ENCODE peak calls at places on chromosomes 2 and 18, in seven cellular contexts. One of them, this sample, is unnamed.
A peak's percentile ranks its signal among the peaks of the same experiment; 100 is the strongest.

GRCh38 chr2:121650554-121650930 is 1.3 kb upstream of the CLASP1 start:
- DNase-seq in Panc1: no peak
- DNase-seq in mammary epithelial cell: peak; percentile 20
- DNase-seq in H1: no peak
- DNase-seq in suprapubic skin: no peak
- DNase-seq in vagina: no peak
- DNase-seq in HCT116: no peak
- DNase-seq in this sample: no peak

GRCh38 chr2:191217580-191217979 is 27.6 kb upstream of the MYO1B start:
- DNase-seq in vagina: no peak
- DNase-seq in Panc1: no peak
- DNase-seq in H1: no peak
- DNase-seq in mammary epithelial cell: peak; percentile 82
- DNase-seq in HCT116: no peak
- DNase-seq in suprapubic skin: no peak
- DNase-seq in this sample: no peak

GRCh38 chr2:182592691-182593393 is 123.2 kb upstream of the DNAJC10 start:
- DNase-seq in suprapubic skin: no peak
- DNase-seq in mammary epithelial cell: no peak
- DNase-seq in H1: no peak
- DNase-seq in Panc1: no peak
- DNase-seq in vagina: no peak
- DNase-seq in HCT116: peak; percentile 3
- DNase-seq in this sample: no peak

GRCh38 chr2:235347691-235348090 is 146.2 kb upstream of the AGAP1 start:
- DNase-seq in vagina: no peak
- DNase-seq in H1: no peak
- DNase-seq in mammary epithelial cell: peak; percentile 41
- DNase-seq in HCT116: peak; percentile 74
- DNase-seq in suprapubic skin: no peak
- DNase-seq in Panc1: no peak
- DNase-seq in this sample: no peak

GRCh38 chr18:6366776-6367175 is 47.9 kb downstream of the L3MBTL4 start:
- DNase-seq in HCT116: no peak
- DNase-seq in vagina: no peak
- DNase-seq in suprapubic skin: no peak
- DNase-seq in mammary epithelial cell: no peak
- DNase-seq in H1: no peak
- DNase-seq in Panc1: no peak
- DNase-seq in this sample: no peak

GRCh38 chr2:205700331-205701132 is 18.2 kb downstream of the NRP2 start:
- DNase-seq in HCT116: no peak
- DNase-seq in Panc1: peak; percentile 51
- DNase-seq in suprapubic skin: no peak
- DNase-seq in mammary epithelial cell: peak; percentile 48
- DNase-seq in vagina: no peak
- DNase-seq in H1: no peak
- DNase-seq in this sample: no peak

GRCh38 chr2:165376571-165376975 is 92.9 kb upstream of the CSRNP3 start:
- DNase-seq in suprapubic skin: no peak
- DNase-seq in Panc1: no peak
- DNase-seq in mammary epithelial cell: no peak
- DNase-seq in H1: no peak
- DNase-seq in HCT116: no peak
- DNase-seq in vagina: no peak
- DNase-seq in this sample: no peak

GRCh38 chr18:61893304-61893970 is 630 bp upstream of the RNF152 start:
- DNase-seq in H1: peak; percentile 77
- DNase-seq in HCT116: no peak
- DNase-seq in vagina: no peak
- DNase-seq in Panc1: no peak
- DNase-seq in suprapubic skin: peak; percentile 68
- DNase-seq in mammary epithelial cell: peak; percentile 37
- DNase-seq in this sample: no peak

GRCh38 chr2:175373729-175374128 is 192.2 kb upstream of the ATP5MC3 start:
- DNase-seq in Panc1: no peak
- DNase-seq in HCT116: no peak
- DNase-seq in suprapubic skin: no peak
- DNase-seq in H1: no peak
- DNase-seq in vagina: no peak
- DNase-seq in mammary epithelial cell: no peak
- DNase-seq in this sample: no peak

GRCh38 chr2:119522561-119523110 is 1.6 kb downstream of the SCTR start:
- DNase-seq in Panc1: no peak
- DNase-seq in vagina: no peak
- DNase-seq in H1: no peak
- DNase-seq in suprapubic skin: no peak
- DNase-seq in mammary epithelial cell: no peak
- DNase-seq in HCT116: no peak
- DNase-seq in this sample: no peak

GRCh38 chr2:104841694-104842093 is 12.2 kb upstream of the POU3F3 start:
- DNase-seq in H1: no peak
- DNase-seq in HCT116: no peak
- DNase-seq in Panc1: no peak
- DNase-seq in mammary epithelial cell: no peak
- DNase-seq in vagina: no peak
- DNase-seq in suprapubic skin: no peak
- DNase-seq in this sample: no peak

GRCh38 chr2:66845307-66845706 is 410.4 kb downstream of the MEIS1 start:
- DNase-seq in Panc1: no peak
- DNase-seq in suprapubic skin: no peak
- DNase-seq in mammary epithelial cell: no peak
- DNase-seq in H1: no peak
- DNase-seq in HCT116: no peak
- DNase-seq in vagina: no peak
- DNase-seq in this sample: no peak

GRCh38 chr2:166593403-166593802 is 99.4 kb upstream of the SCN7A start:
- DNase-seq in H1: no peak
- DNase-seq in mammary epithelial cell: peak; percentile 19
- DNase-seq in HCT116: no peak
- DNase-seq in suprapubic skin: no peak
- DNase-seq in Panc1: no peak
- DNase-seq in vagina: no peak
- DNase-seq in this sample: no peak

GRCh38 chr2:239971115-239971514 is 54.0 kb downstream of the NDUFA10 start:
- DNase-seq in vagina: no peak
- DNase-seq in suprapubic skin: no peak
- DNase-seq in H1: no peak
- DNase-seq in HCT116: no peak
- DNase-seq in mammary epithelial cell: no peak
- DNase-seq in Panc1: no peak
- DNase-seq in this sample: no peak

GRCh38 chr2:193806088-193806774 is 1611.5 kb upstream of the TMEFF2 start:
- DNase-seq in vagina: no peak
- DNase-seq in Panc1: no peak
- DNase-seq in mammary epithelial cell: peak; percentile 26
- DNase-seq in HCT116: no peak
- DNase-seq in H1: no peak
- DNase-seq in suprapubic skin: no peak
- DNase-seq in this sample: no peak

GRCh38 chr18:4101009-4101408 is 354.1 kb downstream of the DLGAP1 start:
- DNase-seq in HCT116: no peak
- DNase-seq in H1: no peak
- DNase-seq in mammary epithelial cell: no peak
- DNase-seq in vagina: no peak
- DNase-seq in suprapubic skin: no peak
- DNase-seq in Panc1: no peak
- DNase-seq in this sample: no peak

GRCh38 chr2:46252891-46253659 is 44.1 kb upstream of the EPAS1 start:
- DNase-seq in H1: no peak
- DNase-seq in suprapubic skin: peak; percentile 46
- DNase-seq in Panc1: no peak
- DNase-seq in vagina: no peak
- DNase-seq in HCT116: peak; percentile 12
- DNase-seq in mammary epithelial cell: peak; percentile 80
- DNase-seq in this sample: no peak

GRCh38 chr18:44742741-44743311 is 62.1 kb downstream of the SETBP1 start:
- DNase-seq in H1: no peak
- DNase-seq in vagina: no peak
- DNase-seq in mammary epithelial cell: no peak
- DNase-seq in HCT116: no peak
- DNase-seq in Panc1: no peak
- DNase-seq in suprapubic skin: no peak
- DNase-seq in this sample: no peak

GRCh38 chr2:158458617-158458920 is 1.8 kb downstream of the PKP4 start:
- DNase-seq in HCT116: no peak
- DNase-seq in suprapubic skin: no peak
- DNase-seq in H1: no peak
- DNase-seq in Panc1: no peak
- DNase-seq in vagina: no peak
- DNase-seq in mammary epithelial cell: no peak
- DNase-seq in this sample: no peak

GRCh38 chr18:9608728-9609127 is 5.6 kb downstream of the PPP4R1 start:
- DNase-seq in HCT116: no peak
- DNase-seq in mammary epithelial cell: no peak
- DNase-seq in H1: no peak
- DNase-seq in Panc1: no peak
- DNase-seq in suprapubic skin: no peak
- DNase-seq in vagina: no peak
- DNase-seq in this sample: no peak

GRCh38 chr2:224401641-224402342 is at the start of gene FAM124B:
- DNase-seq in Panc1: no peak
- DNase-seq in suprapubic skin: no peak
- DNase-seq in H1: no peak
- DNase-seq in vagina: no peak
- DNase-seq in mammary epithelial cell: no peak
- DNase-seq in HCT116: no peak
- DNase-seq in this sample: no peak

DNA sequence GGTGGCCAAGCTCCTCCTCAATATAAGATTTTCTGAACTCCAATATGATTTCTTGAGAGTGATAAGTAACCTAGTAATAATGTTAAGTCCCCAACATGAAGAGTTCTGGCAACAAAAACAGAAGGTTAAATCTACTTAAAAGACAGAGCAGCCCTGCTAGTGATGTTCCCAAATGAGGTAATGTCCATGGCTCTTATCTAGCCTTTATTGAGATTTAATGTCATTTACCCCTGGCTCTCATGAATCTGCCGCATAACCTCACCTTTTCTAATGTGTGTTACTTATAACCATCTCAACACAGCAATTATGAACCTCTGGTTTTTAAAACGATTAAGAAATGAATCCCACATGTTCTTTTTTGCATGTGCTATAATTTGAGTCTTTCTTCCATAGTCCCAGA is 167.5 kb upstream of the ZFP36L2 start:
- DNase-seq in suprapubic skin: no peak
- DNase-seq in H1: no peak
- DNase-seq in mammary epithelial cell: no peak
- DNase-seq in Panc1: no peak
- DNase-seq in vagina: no peak
- DNase-seq in HCT116: no peak
- DNase-seq in this sample: no peak
- TF ChIP-seq CTCF in suprapubic skin: no peak
- TF ChIP-seq CTCF in H1: no peak
- TF ChIP-seq CTCF in mammary epithelial cell: no peak
- TF ChIP-seq CTCF in Panc1: no peak
- TF ChIP-seq CTCF in vagina: no peak
- TF ChIP-seq CTCF in HCT116: no peak
- TF ChIP-seq CTCF in this sample: no peak

GRCh38 chr2:118014492-118014824 is 588 bp upstream of the CCDC93 start:
- DNase-seq in H1: no peak
- DNase-seq in vagina: no peak
- DNase-seq in HCT116: no peak
- DNase-seq in mammary epithelial cell: no peak
- DNase-seq in suprapubic skin: no peak
- DNase-seq in Panc1: no peak
- DNase-seq in this sample: no peak
- H3K27ac ChIP-seq in H1: no peak overlapping the region
- H3K27ac ChIP-seq in vagina: peak overlapping the region; percentile 83
- H3K27ac ChIP-seq in HCT116: peak overlapping the region; percentile 60
- H3K27ac ChIP-seq in mammary epithelial cell: no peak overlapping the region
- H3K27ac ChIP-seq in suprapubic skin: peak overlapping the region; percentile 90
- H3K27ac ChIP-seq in Panc1: peak overlapping the region; percentile 67
- H3K27ac ChIP-seq in this sample: peak overlapping the region; percentile 94

DNA sequence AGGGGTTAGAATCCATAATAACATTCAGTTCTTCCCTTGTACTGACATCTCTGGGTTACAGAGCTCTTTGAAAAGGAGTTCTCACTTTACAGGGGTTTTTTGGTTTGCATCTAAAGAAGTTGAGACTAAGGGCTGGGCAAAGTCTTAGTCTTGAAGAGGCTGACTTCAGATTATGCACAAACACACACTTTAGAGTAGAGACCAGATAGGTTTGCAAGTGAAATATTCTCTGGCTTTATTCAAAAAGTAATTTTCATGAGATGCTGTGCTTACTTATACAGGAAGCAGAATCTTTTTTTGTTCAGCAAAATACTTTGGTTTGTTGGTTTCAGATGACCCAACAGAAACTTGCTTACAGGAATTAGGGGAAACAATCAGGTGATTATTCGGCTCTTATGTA is 410.9 kb upstream of the LRRTM1 start:
- DNase-seq in HCT116: no peak
- DNase-seq in H1: no peak
- DNase-seq in Panc1: no peak
- DNase-seq in mammary epithelial cell: no peak
- DNase-seq in suprapubic skin: no peak
- DNase-seq in vagina: no peak
- DNase-seq in this sample: no peak
- H3K9me3 ChIP-seq in HCT116: no peaks in the 10 kb centered on the region
- H3K9me3 ChIP-seq in H1: no peaks in the 10 kb centered on the region
- H3K9me3 ChIP-seq in Panc1: no peaks in the 10 kb centered on the region
- H3K9me3 ChIP-seq in mammary epithelial cell: peaks cover 4% of the 10 kb centered on the region
- H3K9me3 ChIP-seq in suprapubic skin: peaks cover 6% of the 10 kb centered on the region
- H3K9me3 ChIP-seq in vagina: no peaks in the 10 kb centered on the region
- H3K9me3 ChIP-seq in this sample: no peaks in the 10 kb centered on the region

GRCh38 chr2:23625726-23626125 is 240.7 kb downstream of the KLHL29 start:
- DNase-seq in vagina: no peak
- DNase-seq in suprapubic skin: no peak
- DNase-seq in mammary epithelial cell: no peak
- DNase-seq in H1: no peak
- DNase-seq in HCT116: no peak
- DNase-seq in Panc1: no peak
- DNase-seq in this sample: no peak

GRCh38 chr2:23622966-23623665 is 238.1 kb downstream of the KLHL29 start:
- DNase-seq in HCT116: no peak
- DNase-seq in suprapubic skin: no peak
- DNase-seq in vagina: no peak
- DNase-seq in H1: no peak
- DNase-seq in mammary epithelial cell: no peak
- DNase-seq in Panc1: no peak
- DNase-seq in this sample: no peak

GRCh38 chr2:23624915-23625314 is 239.9 kb downstream of the KLHL29 start:
- DNase-seq in suprapubic skin: no peak
- DNase-seq in mammary epithelial cell: no peak
- DNase-seq in H1: no peak
- DNase-seq in vagina: no peak
- DNase-seq in HCT116: no peak
- DNase-seq in Panc1: no peak
- DNase-seq in this sample: no peak

GRCh38 chr2:23622466-23622865 is 237.5 kb downstream of the KLHL29 start:
- DNase-seq in HCT116: no peak
- DNase-seq in suprapubic skin: no peak
- DNase-seq in Panc1: no peak
- DNase-seq in mammary epithelial cell: no peak
- DNase-seq in H1: no peak
- DNase-seq in vagina: no peak
- DNase-seq in this sample: no peak

DNA sequence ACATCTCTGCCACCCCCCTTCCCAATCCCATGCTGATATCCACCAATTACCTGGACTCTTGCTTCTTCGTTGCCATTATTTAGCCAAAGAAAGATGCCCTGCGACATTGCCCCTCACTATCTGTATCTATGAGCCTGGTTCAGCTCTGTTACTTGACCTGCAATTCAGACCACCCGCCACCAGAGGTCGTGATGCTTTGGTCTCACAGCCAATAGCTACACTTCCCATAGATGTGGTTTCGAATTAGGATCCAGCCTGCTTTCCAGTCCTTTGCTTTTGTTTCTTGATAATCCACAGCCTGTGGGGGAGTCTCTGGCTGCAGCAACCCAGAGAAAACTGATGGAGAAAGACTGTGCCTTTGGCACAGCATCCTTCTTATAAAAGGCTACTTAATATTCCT is 239.4 kb downstream of the KLHL29 start:
- DNase-seq in Panc1: no peak
- DNase-seq in HCT116: peak; percentile 13
- DNase-seq in H1: peak; percentile 84
- DNase-seq in suprapubic skin: no peak
- DNase-seq in vagina: no peak
- DNase-seq in mammary epithelial cell: no peak
- DNase-seq in this sample: no peak
- TF ChIP-seq CTCF in Panc1: peak; percentile 86
- TF ChIP-seq CTCF in HCT116: no peak
- TF ChIP-seq CTCF in H1: peak; percentile 87
- TF ChIP-seq CTCF in suprapubic skin: no peak
- TF ChIP-seq CTCF in vagina: no peak
- TF ChIP-seq CTCF in mammary epithelial cell: peak; percentile 55
- TF ChIP-seq CTCF in this sample: no peak

This sample was measured in esophagus squamous epithelium.